ENCODE peak calls at places on chromosomes 16 and 17, in four cellular contexts. V is HCT116, F is spleen, I is transverse colon. G is an unnamed sample.

GRCh38 chr17:39753514-39754160 is 15.9 kb downstream of the GRB7 start:
- DNase-seq in F (peak; percentile 95), I (peak; percentile 72), V (no peak), G (peak; percentile 90)

GRCh38 chr16:85394511-85395206 is 218.5 kb upstream of the GSE1 start:
- DNase-seq in V (no peak), I (no peak), F (peak; percentile 20), G (no peak)

GRCh38 chr16:87384162-87384999 is 805 bp upstream of the FBXO31 start:
- DNase-seq in I (peak; percentile 65), F (peak; percentile 92), V (no peak), G (peak; percentile 90)

GRCh38 chr17:681738-682137 is 32.9 kb downstream of the VPS53 start:
- DNase-seq in F (no peak), V (no peak), I (no peak), G (no peak)

GRCh38 chr16:15519767-15520166 is 85.4 kb downstream of the BMERB1 start:
- DNase-seq in F (no peak), V (no peak), I (no peak), G (no peak)

GRCh38 chr17:50667259-50668024 is 32.8 kb downstream of the ABCC3 start:
- DNase-seq in F (no peak), V (no peak), I (no peak), G (no peak)

GRCh38 chr17:46995841-46996571 is 17.0 kb upstream of the RPRML start:
- DNase-seq in V (no peak), F (no peak), I (no peak), G (no peak)

GRCh38 chr17:73605444-73605843 is 38.8 kb downstream of the SDK2 start:
- DNase-seq in V (no peak), F (no peak), I (no peak), G (no peak)

GRCh38 chr16:81785138-81785924 is 6.2 kb downstream of the PLCG2 start:
- DNase-seq in F (no peak), I (peak; percentile 22), V (no peak), G (no peak)

GRCh38 chr17:80805032-80805751 is 186.4 kb upstream of the CHMP6 start:
- DNase-seq in F (no peak), V (no peak), I (no peak), G (no peak)

GRCh38 chr16:85781685-85782370 is 17.5 kb downstream of the EMC8 start:
- DNase-seq in F (no peak), I (peak; percentile 53), V (no peak), G (no peak)

GRCh38 chr16:1535391-1536291 is 2.2 kb downstream of the TMEM204 start:
- DNase-seq in V (no peak), I (no peak), F (peak; percentile 74), G (no peak)

GRCh38 chr17:28577466-28577824 is 750 bp upstream of the ALDOC start:
- DNase-seq in I (no peak), V (no peak), F (no peak), G (peak; percentile 43)

GRCh38 chr16:11052080-11052808 is 107.9 kb downstream of the CLEC16A start:
- DNase-seq in V (no peak), I (peak; percentile 41), F (no peak), G (no peak)

GRCh38 chr17:48121921-48122650 is 14.5 kb downstream of the SNX11 start:
- DNase-seq in I (no peak), F (no peak), V (no peak), G (no peak)
- TF ChIP-seq POLR2A in I (no peak), F (no peak), V (no peak), G (no peak)

DNA sequence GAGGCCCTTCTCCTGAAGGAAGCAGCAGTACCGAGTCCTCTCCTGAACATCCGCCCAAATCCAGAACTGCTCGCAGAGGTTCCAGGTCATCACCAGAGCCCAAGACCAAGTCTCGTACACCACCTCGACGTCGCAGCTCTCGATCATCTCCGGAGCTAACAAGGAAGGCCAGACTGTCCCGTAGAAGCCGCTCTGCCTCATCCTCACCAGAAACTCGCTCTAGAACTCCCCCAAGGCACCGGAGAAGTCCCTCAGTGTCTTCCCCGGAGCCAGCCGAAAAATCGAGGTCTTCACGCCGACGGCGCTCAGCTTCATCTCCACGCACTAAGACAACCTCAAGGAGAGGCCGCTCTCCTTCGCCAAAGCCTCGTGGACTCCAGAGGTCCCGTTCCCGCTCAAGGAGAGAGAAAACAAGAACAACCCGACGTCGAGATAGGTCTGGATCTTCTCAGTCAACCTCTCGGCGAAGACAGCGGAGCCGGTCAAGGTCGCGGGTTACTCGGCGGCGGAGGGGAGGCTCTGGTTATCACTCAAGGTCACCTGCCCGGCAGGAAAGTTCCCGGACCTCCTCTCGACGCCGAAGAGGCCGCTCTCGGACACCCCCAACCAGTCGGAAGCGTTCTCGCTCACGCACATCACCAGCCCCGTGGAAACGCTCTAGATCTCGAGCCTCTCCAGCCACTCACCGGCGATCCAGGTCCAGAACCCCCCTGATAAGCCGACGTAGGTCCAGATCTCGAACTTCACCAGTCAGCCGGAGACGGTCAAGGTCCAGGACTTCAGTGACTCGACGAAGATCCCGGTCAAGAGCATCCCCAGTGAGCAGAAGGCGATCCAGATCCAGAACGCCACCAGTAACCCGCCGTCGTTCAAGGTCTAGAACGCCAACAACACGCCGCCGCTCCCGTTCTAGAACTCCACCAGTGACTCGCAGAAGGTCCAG is 11.3 kb downstream of the ELOB start:
- DNase-seq in F (peak; percentile 72), I (no peak), V (no peak), G (no peak)
- TF ChIP-seq POLR2A in F (no peak), I (no peak), V (no peak), G (no peak)

GRCh38 chr17:82215972-82216300 is 3.3 kb upstream of the CCDC57 start:
- DNase-seq in I (no peak), V (no peak), F (no peak), G (no peak)

GRCh38 chr17:82214012-82214628 is 1.5 kb upstream of the CCDC57 start:
- DNase-seq in V (no peak), F (peak; percentile 77), I (no peak), G (no peak)

GRCh38 chr17:82213251-82214011 is 789 bp upstream of the CCDC57 start:
- DNase-seq in V (no peak), I (peak; percentile 43), F (peak; percentile 80), G (peak; percentile 51)

GRCh38 chr17:82215095-82215971 is 2.7 kb upstream of the CCDC57 start:
- DNase-seq in F (peak; percentile 80), I (no peak), V (no peak), G (peak; percentile 58)

GRCh38 chr17:82212331-82213250 is at the start of gene CCDC57:
- DNase-seq in F (peak; percentile 96), V (no peak), I (peak; percentile 83), G (peak; percentile 91)
- TF ChIP-seq POLR2A in F (no peak), V (peak; percentile 45), I (peak; percentile 50), G (peak; percentile 45)

DNA sequence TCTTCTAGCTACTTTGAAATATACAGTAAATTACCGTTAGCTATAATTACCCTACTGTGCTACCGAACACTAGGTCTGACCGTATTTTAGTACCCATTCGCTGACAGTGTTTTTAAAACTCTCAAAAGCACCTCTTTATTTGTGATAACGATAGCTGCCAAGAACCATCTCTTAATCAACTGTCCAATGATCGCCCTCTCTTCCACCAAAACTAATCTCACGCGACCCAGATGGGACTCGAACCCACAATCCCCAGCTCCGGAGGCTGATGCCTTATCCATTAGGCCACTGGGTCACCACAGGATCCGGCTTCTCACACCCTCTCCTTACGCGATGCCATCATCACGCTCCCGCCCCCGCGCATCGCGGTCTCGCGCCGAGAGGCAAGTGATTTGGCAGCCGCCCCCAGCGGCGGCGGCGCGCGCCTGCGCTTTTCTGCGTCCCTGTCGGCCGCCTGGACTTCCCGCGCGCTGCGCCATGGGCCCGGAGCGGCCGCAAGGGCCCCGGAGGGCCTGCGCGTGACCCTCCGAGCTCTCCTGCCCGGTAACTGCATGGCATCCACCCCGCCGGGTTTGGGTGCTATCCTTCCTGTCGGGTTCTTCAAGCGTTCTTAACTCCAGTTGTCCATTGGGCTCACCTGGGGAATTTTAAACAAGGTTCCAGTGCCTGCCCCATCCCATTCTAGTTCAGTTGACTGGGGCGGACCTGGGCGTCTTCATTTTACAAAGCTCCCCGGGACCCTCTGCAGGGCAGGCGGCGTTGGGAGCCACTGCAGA is 15.7 kb upstream of the KPNA2 start:
- DNase-seq in I (peak; percentile 98), F (peak; percentile 98), V (peak; percentile 98), G (peak; percentile 97)
- TF ChIP-seq POLR2A in I (peak; percentile 64), F (no peak), V (peak; percentile 95), G (peak; percentile 93)

DNA sequence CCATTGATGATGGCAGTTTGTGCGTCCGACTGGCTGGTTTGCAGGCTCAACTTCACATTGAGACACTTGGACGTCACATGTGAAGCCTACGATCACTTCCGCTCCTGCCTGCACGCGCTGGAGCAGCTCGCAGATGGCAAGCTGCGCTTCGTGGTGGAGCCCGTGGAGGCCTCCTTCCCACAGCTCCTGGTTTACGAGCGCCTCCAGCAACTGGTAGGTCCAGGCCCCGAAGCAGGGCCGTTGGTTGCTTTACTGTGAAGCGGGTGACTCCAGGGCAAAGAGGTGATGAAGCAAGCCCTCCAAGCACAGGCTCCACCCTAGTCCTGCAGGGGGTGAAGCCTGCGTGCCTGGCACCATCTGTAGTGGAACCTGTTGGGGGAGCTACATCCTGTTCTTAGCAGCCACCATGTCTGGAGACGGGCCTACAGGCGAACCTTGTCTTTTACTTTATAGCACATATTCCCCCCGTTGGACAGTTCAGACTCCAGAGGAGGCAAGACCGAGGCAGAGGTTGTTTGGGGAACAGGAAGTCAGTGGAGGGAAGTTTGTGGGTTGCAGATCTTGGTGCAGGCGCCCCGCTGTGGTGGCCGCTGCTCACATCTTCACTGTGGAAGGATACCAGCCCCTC is 23.1 kb downstream of the METTL22 start:
- DNase-seq in V (no peak), F (peak; percentile 90), I (no peak), G (no peak)
- TF ChIP-seq POLR2A in V (no peak), F (no peak), I (no peak), G (no peak)

DNA sequence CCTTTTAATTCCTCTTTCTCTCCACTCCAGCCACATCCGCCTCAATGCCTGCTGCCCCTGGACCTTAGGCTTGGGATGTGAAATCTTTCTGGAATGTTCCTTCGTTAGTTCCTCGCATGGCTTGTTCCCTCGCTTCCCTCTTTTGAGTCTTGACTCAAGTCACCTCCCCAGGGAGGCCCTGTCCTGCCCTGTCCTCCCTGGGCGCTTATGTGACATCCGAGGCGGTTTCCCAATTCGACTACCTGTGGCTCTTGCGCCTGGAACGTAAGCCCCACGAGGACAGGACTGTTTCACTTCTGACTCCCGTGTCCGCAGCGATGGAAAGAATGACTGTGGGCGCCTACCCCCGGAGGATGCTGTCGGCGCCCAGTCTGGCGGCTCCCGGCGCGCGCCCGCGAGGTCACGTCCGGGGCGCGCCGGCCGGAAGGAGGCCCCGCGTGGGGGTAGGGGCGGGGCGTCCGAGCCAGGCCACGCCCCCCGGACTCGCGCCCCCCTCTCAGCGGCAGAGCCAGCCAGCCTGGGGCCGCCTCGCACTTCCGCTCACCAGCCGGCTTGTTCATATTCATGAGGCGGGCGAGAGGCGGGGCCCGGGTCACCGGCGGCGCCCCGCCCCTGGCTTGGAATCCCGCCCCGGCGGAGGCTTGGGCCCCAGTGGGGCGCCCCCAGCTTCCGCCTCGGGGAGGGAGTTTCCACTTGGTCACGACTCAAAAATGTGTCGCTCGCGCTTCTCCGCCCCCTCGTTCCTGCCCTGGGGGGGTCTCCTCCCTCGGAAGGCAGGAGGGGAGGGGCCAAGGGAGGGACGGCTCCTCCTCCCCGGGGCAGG is 8.4 kb upstream of the GLIS2 start:
- DNase-seq in F (peak; percentile 99), V (peak; percentile 92), I (peak; percentile 95), G (peak; percentile 97)
- TF ChIP-seq POLR2A in F (no peak), V (peak; percentile 27), I (peak; percentile 46), G (peak; percentile 78)

GRCh38 chr16:14301150-14302030 is 230.3 kb downstream of the MRTFB start:
- DNase-seq in I (peak; percentile 38), F (peak; percentile 57), V (no peak), G (peak; percentile 40)
- TF ChIP-seq POLR2A in I (no peak), F (no peak), V (peak; percentile 7), G (no peak)

DNA sequence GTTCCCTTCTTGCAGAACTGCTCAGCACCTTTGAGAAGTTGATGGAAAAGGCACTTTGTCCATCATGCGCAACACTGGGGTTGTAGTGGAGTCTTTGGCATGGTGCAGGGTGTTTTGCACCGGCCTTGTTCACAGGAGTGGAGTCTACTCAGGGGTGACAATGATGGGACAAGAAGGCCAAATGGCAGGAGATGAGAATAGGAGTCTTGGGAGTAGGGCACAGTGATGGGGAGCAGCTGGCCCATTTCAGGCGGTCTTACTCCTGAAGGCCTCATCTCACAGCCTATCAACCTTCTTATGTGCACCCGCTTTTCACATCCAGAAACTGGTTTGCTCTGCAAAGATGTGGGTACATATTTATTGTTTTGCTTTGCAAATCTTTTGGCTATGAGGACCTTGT is 13.4 kb upstream of the KCNG4 start:
- DNase-seq in I (no peak), V (no peak), F (no peak), G (no peak)
- TF ChIP-seq POLR2A in I (no peak), V (no peak), F (no peak), G (no peak)